ENCODE peak calls at places on chromosomes 11 and 22, in seven cellular contexts. N is GM23338, Q is neural progenitor cell, O is astrocyte, U is IMR-90, X is K562, W is mesenchymal stem cell. V is an unnamed sample.

GRCh38 chr11:37947816-37948215 is 1349.8 kb upstream of the RAG2 start:
- DNase-seq in U (no peak), W (no peak), X (no peak), Q (no peak), N (no peak), O (no peak), V (no peak)

GRCh38 chr11:29914203-29914930 is 102.5 kb downstream of the KCNA4 start:
- DNase-seq in Q (no peak), O (no peak), X (no peak), N (no peak), U (no peak), W (no peak), V (no peak)

GRCh38 chr11:73013021-73013420 is 129.1 kb downstream of the FCHSD2 start:
- DNase-seq in U (no peak), N (no peak), Q (no peak), O (no peak), W (no peak), X (no peak), V (no peak)

GRCh38 chr11:129865701-129866100 is 29.7 kb downstream of the NFRKB start:
- DNase-seq in Q (no peak), O (no peak), U (no peak), N (no peak), X (no peak), W (no peak), V (no peak)

GRCh38 chr22:25202290-25202921 is 2.7 kb downstream of the CRYBB3 start:
- DNase-seq in Q (peak), W (peak), O (peak), U (peak), X (peak), N (peak), V (peak)

GRCh38 chr11:34044664-34045485 is 6.7 kb upstream of the CAPRIN1 start:
- DNase-seq in U (peak), N (peak), O (peak), W (peak), X (peak), Q (peak), V (peak)

GRCh38 chr11:20035701-20036601 is 124.3 kb downstream of the DBX1 start:
- DNase-seq in O (peak), X (peak), Q (no peak), N (no peak), W (peak), U (peak), V (peak)

GRCh38 chr22:20455709-20456063 is 18.1 kb upstream of the SCARF2 start:
- DNase-seq in U (peak), O (peak), W (no peak), N (no peak), Q (no peak), X (no peak), V (peak)

GRCh38 chr22:46417268-46417580 is 81.7 kb downstream of the TRMU start:
- DNase-seq in W (no peak), U (no peak), O (no peak), N (no peak), Q (no peak), X (no peak), V (no peak)

GRCh38 chr22:18063311-18063710 is 14.5 kb upstream of the PEX26 start:
- DNase-seq in N (no peak), X (no peak), U (no peak), O (no peak), W (no peak), Q (no peak), V (no peak)

GRCh38 chr11:80109031-80109430 is 668.2 kb upstream of the TENM4 start:
- DNase-seq in W (peak), X (no peak), O (peak), Q (no peak), N (no peak), U (peak), V (peak)

GRCh38 chr11:5367461-5368074 is 16.0 kb upstream of the OR51M1 start:
- DNase-seq in N (no peak), X (no peak), U (peak), O (peak), Q (no peak), W (peak), V (peak)

GRCh38 chr11:100671471-100671870 is 15.6 kb upstream of the ARHGAP42 start:
- DNase-seq in N (no peak), X (no peak), W (peak), U (peak), Q (no peak), O (peak), V (peak)

GRCh38 chr22:49667236-49667635 is 160.4 kb downstream of the BRD1 start:
- DNase-seq in N (no peak), O (no peak), W (no peak), Q (no peak), X (no peak), U (no peak), V (no peak)

GRCh38 chr11:66693356-66694055 is 15.8 kb upstream of the RBM4B start:
- DNase-seq in Q (no peak), N (no peak), W (no peak), O (no peak), U (no peak), X (no peak), V (no peak)

GRCh38 chr11:66277475-66278391 is at the start of gene CNIH2:
- DNase-seq in O (no peak), X (peak), Q (peak), N (peak), U (no peak), W (no peak), V (no peak)

GRCh38 chr11:8403310-8403709 is 139.6 kb upstream of the LMO1 start:
- DNase-seq in U (peak), X (no peak), Q (peak), N (no peak), W (peak), O (peak), V (peak)

GRCh38 chr11:75968021-75968685 is 153.1 kb downstream of the UVRAG start:
- DNase-seq in W (no peak), N (no peak), U (peak), X (no peak), O (no peak), Q (no peak), V (peak)

GRCh38 chr22:45968751-45969413 is 8.1 kb downstream of the WNT7B start:
- DNase-seq in X (no peak), U (peak), W (peak), N (no peak), Q (no peak), O (peak), V (peak)

GRCh38 chr11:13405220-13405619 is 57.8 kb downstream of the BTBD10 start:
- DNase-seq in O (no peak), N (no peak), X (no peak), Q (no peak), U (no peak), W (no peak), V (no peak)

GRCh38 chr11:129720994-129721393 is 94.7 kb upstream of the TMEM45B start:
- DNase-seq in W (no peak), X (no peak), Q (no peak), O (no peak), N (no peak), U (no peak), V (no peak)

GRCh38 chr11:48170176-48170839 is 46.3 kb upstream of the OR4B1 start:
- DNase-seq in W (peak), U (peak), O (peak), N (no peak), Q (peak), X (no peak), V (peak)

DNA sequence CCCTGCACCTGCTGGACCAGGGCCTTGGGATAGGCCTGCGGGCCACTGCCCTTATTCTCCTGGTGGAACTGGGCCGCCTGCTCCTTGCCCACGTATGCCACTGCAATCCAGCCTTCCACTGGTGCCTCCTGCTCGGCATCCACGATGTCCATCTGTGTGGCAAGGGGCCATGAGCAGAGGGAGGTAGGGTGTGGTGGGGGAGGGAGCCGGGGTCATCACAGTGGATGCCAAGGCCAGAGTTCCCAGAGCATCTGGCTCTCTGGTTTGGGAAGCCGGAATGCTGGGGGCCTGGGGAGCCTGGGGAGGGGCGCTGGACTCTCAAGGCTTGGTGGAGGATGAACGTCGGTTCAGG is 627 bp downstream of the RNF215 start:
- DNase-seq in Q (no peak), O (no peak), X (no peak), U (no peak), W (no peak), N (no peak), V (no peak)
- H2AFZ ChIP-seq in Q (no peak), O (peak), X (peak), U (peak), W (peak), N (peak), V (peak)

GRCh38 chr11:63144121-63144520 is at the start of gene SLC22A24:
- DNase-seq in X (no peak), Q (no peak), N (no peak), O (no peak), U (no peak), W (no peak), V (no peak)
- H3K27ac ChIP-seq in X (no peak), Q (no peak), N (no peak), O (no peak), U (no peak), W (no peak), V (no peak)

GRCh38 chr11:102776454-102776853 is 4.0 kb downstream of the MMP10 start:
- DNase-seq in U (no peak), Q (no peak), N (no peak), X (no peak), O (no peak), W (no peak), V (no peak)
- H2AFZ ChIP-seq in U (no peak), Q (no peak), N (no peak), X (no peak), O (no peak), W (no peak), V (no peak)

GRCh38 chr11:22084564-22084963 is 108.3 kb upstream of the ANO5 start:
- DNase-seq in U (no peak), N (no peak), W (no peak), X (no peak), Q (no peak), O (no peak), V (no peak)

GRCh38 chr11:22079133-22079847 is 113.6 kb upstream of the ANO5 start:
- DNase-seq in N (no peak), U (no peak), X (no peak), O (no peak), Q (no peak), W (no peak), V (no peak)

GRCh38 chr11:22082788-22083187 is 110.1 kb upstream of the ANO5 start:
- DNase-seq in X (no peak), N (no peak), W (no peak), O (no peak), U (no peak), Q (no peak), V (no peak)

GRCh38 chr11:22078063-22078462 is 114.8 kb upstream of the ANO5 start:
- DNase-seq in X (no peak), Q (no peak), U (no peak), N (no peak), O (no peak), W (no peak), V (no peak)

DNA sequence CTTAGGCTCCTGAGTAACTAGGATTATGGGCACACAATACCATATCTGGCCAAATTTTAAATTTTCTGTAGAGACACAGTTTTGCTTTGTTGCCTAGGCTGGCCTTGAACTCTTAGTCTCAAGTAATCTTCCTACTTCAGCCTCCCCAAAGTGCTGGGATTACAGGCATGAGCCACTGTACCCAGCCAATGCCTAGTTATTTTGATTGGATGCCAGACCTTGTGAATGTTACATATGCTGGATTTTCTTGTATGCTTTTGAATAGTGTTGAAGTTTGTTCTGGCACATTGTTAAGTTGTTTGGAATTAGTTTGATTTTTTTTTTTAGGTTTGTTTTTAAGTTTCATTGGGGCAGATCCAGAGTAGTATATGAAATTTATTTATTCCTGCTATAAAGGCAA is 110.7 kb upstream of the ANO5 start:
- DNase-seq in Q (no peak), O (no peak), X (no peak), W (no peak), N (no peak), U (no peak), V (no peak)
- H3K27ac ChIP-seq in Q (no peak), O (no peak), X (no peak), W (no peak), N (no peak), U (no peak), V (no peak)